ENCODE peak calls at places on chromosomes 6 and 20, in seven cellular contexts. One of them, this sample, is unnamed.

GRCh38 chr20:33062750-33063149 is 9.0 kb downstream of the BPIFB3 start:
- DNase-seq in glutamatergic neuron: no peak
- DNase-seq in pancreas: no peak
- DNase-seq in colonic mucosa: no peak
- DNase-seq in lower leg skin: no peak
- DNase-seq in esophagus muscularis mucosa: no peak
- DNase-seq in AG09319: no peak
- DNase-seq in this sample: no peak

GRCh38 chr20:23086931-23087411 is 847 bp upstream of the CD93 start:
- DNase-seq in colonic mucosa: no peak
- DNase-seq in AG09319: no peak
- DNase-seq in pancreas: no peak
- DNase-seq in esophagus muscularis mucosa: no peak
- DNase-seq in lower leg skin: peak
- DNase-seq in glutamatergic neuron: no peak
- DNase-seq in this sample: no peak

GRCh38 chr6:34970962-34971361 is 81.9 kb downstream of the ANKS1A start:
- DNase-seq in pancreas: no peak
- DNase-seq in colonic mucosa: no peak
- DNase-seq in AG09319: peak
- DNase-seq in esophagus muscularis mucosa: no peak
- DNase-seq in glutamatergic neuron: no peak
- DNase-seq in lower leg skin: no peak
- DNase-seq in this sample: no peak

GRCh38 chr20:63321148-63321831 is 28.3 kb downstream of the COL20A1 start:
- DNase-seq in AG09319: no peak
- DNase-seq in colonic mucosa: no peak
- DNase-seq in pancreas: peak
- DNase-seq in glutamatergic neuron: peak
- DNase-seq in esophagus muscularis mucosa: no peak
- DNase-seq in lower leg skin: peak
- DNase-seq in this sample: no peak

GRCh38 chr20:20489623-20490341 is 121.9 kb downstream of the INSM1 start:
- DNase-seq in colonic mucosa: no peak
- DNase-seq in lower leg skin: no peak
- DNase-seq in AG09319: no peak
- DNase-seq in esophagus muscularis mucosa: no peak
- DNase-seq in glutamatergic neuron: no peak
- DNase-seq in pancreas: no peak
- DNase-seq in this sample: no peak

GRCh38 chr20:63709149-63709527 is 1.3 kb downstream of the ZGPAT start:
- DNase-seq in pancreas: no peak
- DNase-seq in lower leg skin: peak
- DNase-seq in esophagus muscularis mucosa: no peak
- DNase-seq in colonic mucosa: no peak
- DNase-seq in AG09319: no peak
- DNase-seq in glutamatergic neuron: no peak
- DNase-seq in this sample: no peak

GRCh38 chr6:113731528-113731927 is 125.6 kb upstream of the MARCKS start:
- DNase-seq in lower leg skin: no peak
- DNase-seq in AG09319: no peak
- DNase-seq in colonic mucosa: peak
- DNase-seq in glutamatergic neuron: no peak
- DNase-seq in pancreas: no peak
- DNase-seq in esophagus muscularis mucosa: no peak
- DNase-seq in this sample: no peak

GRCh38 chr6:137728386-137729349 is 138.4 kb upstream of the TNFAIP3 start:
- DNase-seq in colonic mucosa: no peak
- DNase-seq in glutamatergic neuron: no peak
- DNase-seq in lower leg skin: no peak
- DNase-seq in AG09319: peak
- DNase-seq in pancreas: peak
- DNase-seq in esophagus muscularis mucosa: no peak
- DNase-seq in this sample: no peak

GRCh38 chr20:42678895-42679294 is 510.8 kb downstream of the PTPRT start:
- DNase-seq in AG09319: no peak
- DNase-seq in glutamatergic neuron: no peak
- DNase-seq in esophagus muscularis mucosa: no peak
- DNase-seq in colonic mucosa: no peak
- DNase-seq in pancreas: peak
- DNase-seq in lower leg skin: no peak
- DNase-seq in this sample: no peak

GRCh38 chr6:21885532-21886089 is 292.1 kb downstream of the SOX4 start:
- DNase-seq in esophagus muscularis mucosa: no peak
- DNase-seq in AG09319: peak
- DNase-seq in pancreas: peak
- DNase-seq in colonic mucosa: peak
- DNase-seq in lower leg skin: no peak
- DNase-seq in glutamatergic neuron: peak
- DNase-seq in this sample: peak

GRCh38 chr6:149898966-149899365 is 1.1 kb upstream of the RAET1E start:
- DNase-seq in colonic mucosa: no peak
- DNase-seq in glutamatergic neuron: no peak
- DNase-seq in lower leg skin: peak
- DNase-seq in pancreas: no peak
- DNase-seq in esophagus muscularis mucosa: no peak
- DNase-seq in AG09319: no peak
- DNase-seq in this sample: no peak
- TF ChIP-seq CTCF in colonic mucosa: no peak
- TF ChIP-seq CTCF in glutamatergic neuron: no peak
- TF ChIP-seq CTCF in lower leg skin: no peak
- TF ChIP-seq CTCF in pancreas: no peak
- TF ChIP-seq CTCF in esophagus muscularis mucosa: no peak
- TF ChIP-seq CTCF in AG09319: no peak
- TF ChIP-seq CTCF in this sample: no peak

GRCh38 chr6:2524090-2524489 is 226.6 kb downstream of the MYLK4 start:
- DNase-seq in AG09319: no peak
- DNase-seq in glutamatergic neuron: no peak
- DNase-seq in lower leg skin: no peak
- DNase-seq in esophagus muscularis mucosa: no peak
- DNase-seq in colonic mucosa: no peak
- DNase-seq in pancreas: no peak
- DNase-seq in this sample: no peak
- TF ChIP-seq CTCF in AG09319: peak
- TF ChIP-seq CTCF in glutamatergic neuron: peak
- TF ChIP-seq CTCF in lower leg skin: no peak
- TF ChIP-seq CTCF in esophagus muscularis mucosa: no peak
- TF ChIP-seq CTCF in colonic mucosa: no peak
- TF ChIP-seq CTCF in pancreas: no peak
- TF ChIP-seq CTCF in this sample: no peak

GRCh38 chr20:3068986-3069900 is 2.2 kb upstream of the OXT start:
- DNase-seq in colonic mucosa: no peak
- DNase-seq in AG09319: no peak
- DNase-seq in lower leg skin: no peak
- DNase-seq in glutamatergic neuron: no peak
- DNase-seq in pancreas: no peak
- DNase-seq in esophagus muscularis mucosa: no peak
- DNase-seq in this sample: no peak
- TF ChIP-seq CTCF in colonic mucosa: no peak
- TF ChIP-seq CTCF in AG09319: no peak
- TF ChIP-seq CTCF in lower leg skin: no peak
- TF ChIP-seq CTCF in glutamatergic neuron: no peak
- TF ChIP-seq CTCF in pancreas: no peak
- TF ChIP-seq CTCF in esophagus muscularis mucosa: no peak
- TF ChIP-seq CTCF in this sample: no peak

GRCh38 chr6:133240511-133241087 is 558 bp upstream of the EYA4 start:
- DNase-seq in glutamatergic neuron: peak
- DNase-seq in colonic mucosa: no peak
- DNase-seq in AG09319: no peak
- DNase-seq in esophagus muscularis mucosa: no peak
- DNase-seq in pancreas: no peak
- DNase-seq in lower leg skin: no peak
- DNase-seq in this sample: peak
- TF ChIP-seq CTCF in glutamatergic neuron: no peak
- TF ChIP-seq CTCF in colonic mucosa: no peak
- TF ChIP-seq CTCF in AG09319: no peak
- TF ChIP-seq CTCF in esophagus muscularis mucosa: no peak
- TF ChIP-seq CTCF in pancreas: no peak
- TF ChIP-seq CTCF in lower leg skin: no peak
- TF ChIP-seq CTCF in this sample: peak

GRCh38 chr20:36177716-36178115 is 23.2 kb downstream of the EPB41L1 start:
- DNase-seq in colonic mucosa: no peak
- DNase-seq in glutamatergic neuron: no peak
- DNase-seq in AG09319: no peak
- DNase-seq in lower leg skin: no peak
- DNase-seq in esophagus muscularis mucosa: no peak
- DNase-seq in pancreas: no peak
- DNase-seq in this sample: no peak

GRCh38 chr20:36179170-36179945 is 24.8 kb downstream of the EPB41L1 start:
- DNase-seq in colonic mucosa: no peak
- DNase-seq in esophagus muscularis mucosa: no peak
- DNase-seq in pancreas: no peak
- DNase-seq in lower leg skin: no peak
- DNase-seq in glutamatergic neuron: peak
- DNase-seq in AG09319: no peak
- DNase-seq in this sample: no peak

GRCh38 chr20:36182604-36183154 is 28.1 kb downstream of the EPB41L1 start:
- DNase-seq in esophagus muscularis mucosa: no peak
- DNase-seq in lower leg skin: no peak
- DNase-seq in AG09319: no peak
- DNase-seq in pancreas: no peak
- DNase-seq in colonic mucosa: no peak
- DNase-seq in glutamatergic neuron: no peak
- DNase-seq in this sample: no peak

GRCh38 chr20:36181934-36182603 is 27.5 kb downstream of the EPB41L1 start:
- DNase-seq in lower leg skin: no peak
- DNase-seq in AG09319: no peak
- DNase-seq in glutamatergic neuron: no peak
- DNase-seq in colonic mucosa: no peak
- DNase-seq in pancreas: no peak
- DNase-seq in esophagus muscularis mucosa: no peak
- DNase-seq in this sample: no peak

DNA sequence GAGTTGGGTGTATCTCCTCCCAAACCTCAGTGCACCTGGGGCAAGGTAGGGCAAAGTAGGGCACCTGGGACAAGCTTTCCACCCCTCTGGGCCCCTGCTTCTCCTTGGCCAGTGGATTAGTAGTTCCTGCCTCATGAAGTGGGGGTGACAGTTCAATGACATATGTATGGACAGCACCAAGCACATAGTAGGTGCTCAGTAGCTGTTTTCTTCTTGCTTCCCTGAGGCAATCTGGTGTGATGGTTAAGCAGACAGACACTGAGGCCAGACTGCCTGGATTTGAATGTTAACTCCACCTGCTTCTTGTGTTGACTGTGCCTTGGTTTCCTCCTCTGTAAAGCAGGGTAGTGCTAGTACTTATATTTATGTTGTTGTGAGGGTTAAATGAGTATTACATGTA is 25.8 kb downstream of the EPB41L1 start:
- DNase-seq in lower leg skin: no peak
- DNase-seq in AG09319: no peak
- DNase-seq in esophagus muscularis mucosa: no peak
- DNase-seq in colonic mucosa: no peak
- DNase-seq in pancreas: no peak
- DNase-seq in glutamatergic neuron: no peak
- DNase-seq in this sample: no peak
- TF ChIP-seq CTCF in lower leg skin: no peak
- TF ChIP-seq CTCF in AG09319: no peak
- TF ChIP-seq CTCF in esophagus muscularis mucosa: no peak
- TF ChIP-seq CTCF in colonic mucosa: no peak
- TF ChIP-seq CTCF in pancreas: no peak
- TF ChIP-seq CTCF in glutamatergic neuron: no peak
- TF ChIP-seq CTCF in this sample: no peak

This sample was measured in nephron progenitor cell.